ENCODE peak calls at places on chromosomes 1 and 21, in nine cellular contexts. One of them, this sample, is unnamed.

GRCh38 chr1:200253774-200254495 is 155.9 kb downstream of the ZNF281 start:
- DNase-seq in stimulated activated CD4-positive, alpha-beta T cell treated with anti-CD3 and anti-CD28 coated beads, TNF-alpha, amount 100 ng/mL, for 4 hours: no peak
- DNase-seq in GM03348: no peak
- DNase-seq in colonic mucosa: no peak
- DNase-seq in GM23248: no peak
- DNase-seq in CD4-positive, alpha-beta T cell: no peak
- DNase-seq in astrocyte of the spinal cord: no peak
- DNase-seq in activated CD8-positive, alpha-beta memory T cell treated with anti-CD3 and anti-CD28 coated beads, Interleukin-2, amount 50 U/mL, for 48 hours: no peak
- DNase-seq in CD4-positive, alpha-beta memory T cell: no peak
- DNase-seq in this sample: no peak

GRCh38 chr1:223780318-223780717 is 65.4 kb downstream of the TP53BP2 start:
- DNase-seq in CD4-positive, alpha-beta T cell: no peak
- DNase-seq in CD4-positive, alpha-beta memory T cell: no peak
- DNase-seq in stimulated activated CD4-positive, alpha-beta T cell treated with anti-CD3 and anti-CD28 coated beads, TNF-alpha, amount 100 ng/mL, for 4 hours: no peak
- DNase-seq in GM23248: no peak
- DNase-seq in GM03348: no peak
- DNase-seq in astrocyte of the spinal cord: no peak
- DNase-seq in colonic mucosa: peak
- DNase-seq in activated CD8-positive, alpha-beta memory T cell treated with anti-CD3 and anti-CD28 coated beads, Interleukin-2, amount 50 U/mL, for 48 hours: no peak
- DNase-seq in this sample: no peak

GRCh38 chr1:205766570-205766969 is 8.7 kb downstream of the RAB29 start:
- DNase-seq in astrocyte of the spinal cord: no peak
- DNase-seq in colonic mucosa: no peak
- DNase-seq in stimulated activated CD4-positive, alpha-beta T cell treated with anti-CD3 and anti-CD28 coated beads, TNF-alpha, amount 100 ng/mL, for 4 hours: no peak
- DNase-seq in GM03348: no peak
- DNase-seq in CD4-positive, alpha-beta memory T cell: no peak
- DNase-seq in CD4-positive, alpha-beta T cell: no peak
- DNase-seq in GM23248: no peak
- DNase-seq in activated CD8-positive, alpha-beta memory T cell treated with anti-CD3 and anti-CD28 coated beads, Interleukin-2, amount 50 U/mL, for 48 hours: no peak
- DNase-seq in this sample: no peak

GRCh38 chr1:198575715-198576641 is 35.5 kb upstream of the ATP6V1G3 start:
- DNase-seq in stimulated activated CD4-positive, alpha-beta T cell treated with anti-CD3 and anti-CD28 coated beads, TNF-alpha, amount 100 ng/mL, for 4 hours: no peak
- DNase-seq in colonic mucosa: no peak
- DNase-seq in GM23248: peak
- DNase-seq in CD4-positive, alpha-beta T cell: no peak
- DNase-seq in activated CD8-positive, alpha-beta memory T cell treated with anti-CD3 and anti-CD28 coated beads, Interleukin-2, amount 50 U/mL, for 48 hours: no peak
- DNase-seq in GM03348: no peak
- DNase-seq in astrocyte of the spinal cord: peak
- DNase-seq in CD4-positive, alpha-beta memory T cell: no peak
- DNase-seq in this sample: no peak

GRCh38 chr1:110783292-110783918 is 89.5 kb upstream of the CD53 start:
- DNase-seq in astrocyte of the spinal cord: peak
- DNase-seq in GM23248: peak
- DNase-seq in CD4-positive, alpha-beta memory T cell: peak
- DNase-seq in CD4-positive, alpha-beta T cell: peak
- DNase-seq in GM03348: peak
- DNase-seq in activated CD8-positive, alpha-beta memory T cell treated with anti-CD3 and anti-CD28 coated beads, Interleukin-2, amount 50 U/mL, for 48 hours: peak
- DNase-seq in stimulated activated CD4-positive, alpha-beta T cell treated with anti-CD3 and anti-CD28 coated beads, TNF-alpha, amount 100 ng/mL, for 4 hours: no peak
- DNase-seq in colonic mucosa: peak
- DNase-seq in this sample: peak

GRCh38 chr1:154943649-154944421 is 7.3 kb upstream of the PMVK start:
- DNase-seq in activated CD8-positive, alpha-beta memory T cell treated with anti-CD3 and anti-CD28 coated beads, Interleukin-2, amount 50 U/mL, for 48 hours: no peak
- DNase-seq in CD4-positive, alpha-beta memory T cell: no peak
- DNase-seq in astrocyte of the spinal cord: peak
- DNase-seq in GM03348: peak
- DNase-seq in GM23248: peak
- DNase-seq in CD4-positive, alpha-beta T cell: peak
- DNase-seq in stimulated activated CD4-positive, alpha-beta T cell treated with anti-CD3 and anti-CD28 coated beads, TNF-alpha, amount 100 ng/mL, for 4 hours: no peak
- DNase-seq in colonic mucosa: peak
- DNase-seq in this sample: peak

GRCh38 chr1:168786476-168787330 is 57.7 kb upstream of the DPT start:
- DNase-seq in CD4-positive, alpha-beta T cell: no peak
- DNase-seq in colonic mucosa: no peak
- DNase-seq in GM03348: no peak
- DNase-seq in activated CD8-positive, alpha-beta memory T cell treated with anti-CD3 and anti-CD28 coated beads, Interleukin-2, amount 50 U/mL, for 48 hours: no peak
- DNase-seq in GM23248: no peak
- DNase-seq in stimulated activated CD4-positive, alpha-beta T cell treated with anti-CD3 and anti-CD28 coated beads, TNF-alpha, amount 100 ng/mL, for 4 hours: no peak
- DNase-seq in astrocyte of the spinal cord: peak
- DNase-seq in CD4-positive, alpha-beta memory T cell: no peak
- DNase-seq in this sample: no peak

GRCh38 chr1:78469561-78469960 is 21.2 kb upstream of the PTGFR start:
- DNase-seq in stimulated activated CD4-positive, alpha-beta T cell treated with anti-CD3 and anti-CD28 coated beads, TNF-alpha, amount 100 ng/mL, for 4 hours: no peak
- DNase-seq in GM03348: no peak
- DNase-seq in GM23248: no peak
- DNase-seq in activated CD8-positive, alpha-beta memory T cell treated with anti-CD3 and anti-CD28 coated beads, Interleukin-2, amount 50 U/mL, for 48 hours: no peak
- DNase-seq in colonic mucosa: no peak
- DNase-seq in CD4-positive, alpha-beta T cell: no peak
- DNase-seq in CD4-positive, alpha-beta memory T cell: no peak
- DNase-seq in astrocyte of the spinal cord: no peak
- DNase-seq in this sample: no peak

GRCh38 chr1:234484991-234485739 is 6.2 kb upstream of the TARBP1 start:
- DNase-seq in CD4-positive, alpha-beta T cell: no peak
- DNase-seq in GM03348: no peak
- DNase-seq in activated CD8-positive, alpha-beta memory T cell treated with anti-CD3 and anti-CD28 coated beads, Interleukin-2, amount 50 U/mL, for 48 hours: no peak
- DNase-seq in stimulated activated CD4-positive, alpha-beta T cell treated with anti-CD3 and anti-CD28 coated beads, TNF-alpha, amount 100 ng/mL, for 4 hours: no peak
- DNase-seq in colonic mucosa: no peak
- DNase-seq in astrocyte of the spinal cord: no peak
- DNase-seq in GM23248: no peak
- DNase-seq in CD4-positive, alpha-beta memory T cell: no peak
- DNase-seq in this sample: no peak

GRCh38 chr1:3819626-3820245 is 23.4 kb upstream of the LRRC47 start:
- DNase-seq in GM03348: no peak
- DNase-seq in CD4-positive, alpha-beta T cell: no peak
- DNase-seq in astrocyte of the spinal cord: no peak
- DNase-seq in stimulated activated CD4-positive, alpha-beta T cell treated with anti-CD3 and anti-CD28 coated beads, TNF-alpha, amount 100 ng/mL, for 4 hours: no peak
- DNase-seq in colonic mucosa: no peak
- DNase-seq in CD4-positive, alpha-beta memory T cell: no peak
- DNase-seq in GM23248: no peak
- DNase-seq in activated CD8-positive, alpha-beta memory T cell treated with anti-CD3 and anti-CD28 coated beads, Interleukin-2, amount 50 U/mL, for 48 hours: no peak
- DNase-seq in this sample: no peak

GRCh38 chr1:242187171-242187570 is 188.3 kb upstream of the MAP1LC3C start:
- DNase-seq in activated CD8-positive, alpha-beta memory T cell treated with anti-CD3 and anti-CD28 coated beads, Interleukin-2, amount 50 U/mL, for 48 hours: no peak
- DNase-seq in GM03348: no peak
- DNase-seq in colonic mucosa: no peak
- DNase-seq in CD4-positive, alpha-beta T cell: no peak
- DNase-seq in astrocyte of the spinal cord: no peak
- DNase-seq in GM23248: no peak
- DNase-seq in CD4-positive, alpha-beta memory T cell: no peak
- DNase-seq in stimulated activated CD4-positive, alpha-beta T cell treated with anti-CD3 and anti-CD28 coated beads, TNF-alpha, amount 100 ng/mL, for 4 hours: no peak
- DNase-seq in this sample: no peak

GRCh38 chr21:43658769-43659135 is 536 bp downstream of the HSF2BP start:
- DNase-seq in activated CD8-positive, alpha-beta memory T cell treated with anti-CD3 and anti-CD28 coated beads, Interleukin-2, amount 50 U/mL, for 48 hours: no peak
- DNase-seq in astrocyte of the spinal cord: no peak
- DNase-seq in GM23248: no peak
- DNase-seq in CD4-positive, alpha-beta T cell: no peak
- DNase-seq in stimulated activated CD4-positive, alpha-beta T cell treated with anti-CD3 and anti-CD28 coated beads, TNF-alpha, amount 100 ng/mL, for 4 hours: no peak
- DNase-seq in CD4-positive, alpha-beta memory T cell: no peak
- DNase-seq in colonic mucosa: peak
- DNase-seq in GM03348: no peak
- DNase-seq in this sample: no peak

GRCh38 chr1:44926311-44926781 is 60.0 kb downstream of the EIF2B3 start:
- DNase-seq in CD4-positive, alpha-beta T cell: no peak
- DNase-seq in colonic mucosa: no peak
- DNase-seq in CD4-positive, alpha-beta memory T cell: no peak
- DNase-seq in GM23248: peak
- DNase-seq in activated CD8-positive, alpha-beta memory T cell treated with anti-CD3 and anti-CD28 coated beads, Interleukin-2, amount 50 U/mL, for 48 hours: no peak
- DNase-seq in astrocyte of the spinal cord: peak
- DNase-seq in GM03348: peak
- DNase-seq in stimulated activated CD4-positive, alpha-beta T cell treated with anti-CD3 and anti-CD28 coated beads, TNF-alpha, amount 100 ng/mL, for 4 hours: no peak
- DNase-seq in this sample: no peak

GRCh38 chr1:147749792-147750191 is 10.6 kb downstream of the GJA5 start:
- DNase-seq in CD4-positive, alpha-beta memory T cell: no peak
- DNase-seq in GM23248: no peak
- DNase-seq in activated CD8-positive, alpha-beta memory T cell treated with anti-CD3 and anti-CD28 coated beads, Interleukin-2, amount 50 U/mL, for 48 hours: no peak
- DNase-seq in stimulated activated CD4-positive, alpha-beta T cell treated with anti-CD3 and anti-CD28 coated beads, TNF-alpha, amount 100 ng/mL, for 4 hours: no peak
- DNase-seq in astrocyte of the spinal cord: no peak
- DNase-seq in GM03348: no peak
- DNase-seq in CD4-positive, alpha-beta T cell: no peak
- DNase-seq in colonic mucosa: no peak
- DNase-seq in this sample: no peak

GRCh38 chr1:233759665-233760064 is 144.8 kb upstream of the SLC35F3 start:
- DNase-seq in GM23248: no peak
- DNase-seq in astrocyte of the spinal cord: no peak
- DNase-seq in colonic mucosa: no peak
- DNase-seq in CD4-positive, alpha-beta T cell: no peak
- DNase-seq in activated CD8-positive, alpha-beta memory T cell treated with anti-CD3 and anti-CD28 coated beads, Interleukin-2, amount 50 U/mL, for 48 hours: no peak
- DNase-seq in GM03348: no peak
- DNase-seq in stimulated activated CD4-positive, alpha-beta T cell treated with anti-CD3 and anti-CD28 coated beads, TNF-alpha, amount 100 ng/mL, for 4 hours: no peak
- DNase-seq in CD4-positive, alpha-beta memory T cell: no peak
- DNase-seq in this sample: no peak

GRCh38 chr1:204445860-204446412 is 34.3 kb upstream of the PPP1R15B start:
- DNase-seq in GM23248: peak
- DNase-seq in CD4-positive, alpha-beta T cell: peak
- DNase-seq in colonic mucosa: peak
- DNase-seq in activated CD8-positive, alpha-beta memory T cell treated with anti-CD3 and anti-CD28 coated beads, Interleukin-2, amount 50 U/mL, for 48 hours: peak
- DNase-seq in stimulated activated CD4-positive, alpha-beta T cell treated with anti-CD3 and anti-CD28 coated beads, TNF-alpha, amount 100 ng/mL, for 4 hours: no peak
- DNase-seq in CD4-positive, alpha-beta memory T cell: peak
- DNase-seq in GM03348: peak
- DNase-seq in astrocyte of the spinal cord: no peak
- DNase-seq in this sample: peak

GRCh38 chr1:225460737-225461532 is 33.1 kb upstream of the LBR start:
- DNase-seq in CD4-positive, alpha-beta memory T cell: peak
- DNase-seq in activated CD8-positive, alpha-beta memory T cell treated with anti-CD3 and anti-CD28 coated beads, Interleukin-2, amount 50 U/mL, for 48 hours: no peak
- DNase-seq in CD4-positive, alpha-beta T cell: peak
- DNase-seq in astrocyte of the spinal cord: no peak
- DNase-seq in stimulated activated CD4-positive, alpha-beta T cell treated with anti-CD3 and anti-CD28 coated beads, TNF-alpha, amount 100 ng/mL, for 4 hours: no peak
- DNase-seq in GM23248: peak
- DNase-seq in colonic mucosa: no peak
- DNase-seq in GM03348: no peak
- DNase-seq in this sample: peak

GRCh38 chr1:75233302-75233929 is 99.2 kb downstream of the LHX8 start:
- DNase-seq in activated CD8-positive, alpha-beta memory T cell treated with anti-CD3 and anti-CD28 coated beads, Interleukin-2, amount 50 U/mL, for 48 hours: no peak
- DNase-seq in colonic mucosa: no peak
- DNase-seq in GM23248: peak
- DNase-seq in CD4-positive, alpha-beta T cell: no peak
- DNase-seq in astrocyte of the spinal cord: peak
- DNase-seq in stimulated activated CD4-positive, alpha-beta T cell treated with anti-CD3 and anti-CD28 coated beads, TNF-alpha, amount 100 ng/mL, for 4 hours: no peak
- DNase-seq in GM03348: peak
- DNase-seq in CD4-positive, alpha-beta memory T cell: no peak
- DNase-seq in this sample: no peak

GRCh38 chr21:45496968-45497845 is 45.0 kb downstream of the SLC19A1 start:
- DNase-seq in stimulated activated CD4-positive, alpha-beta T cell treated with anti-CD3 and anti-CD28 coated beads, TNF-alpha, amount 100 ng/mL, for 4 hours: no peak
- DNase-seq in GM23248: no peak
- DNase-seq in CD4-positive, alpha-beta memory T cell: no peak
- DNase-seq in GM03348: no peak
- DNase-seq in CD4-positive, alpha-beta T cell: no peak
- DNase-seq in astrocyte of the spinal cord: no peak
- DNase-seq in colonic mucosa: no peak
- DNase-seq in activated CD8-positive, alpha-beta memory T cell treated with anti-CD3 and anti-CD28 coated beads, Interleukin-2, amount 50 U/mL, for 48 hours: no peak
- DNase-seq in this sample: no peak

GRCh38 chr1:158007949-158008386 is 14.5 kb downstream of the KIRREL1 start:
- DNase-seq in colonic mucosa: no peak
- DNase-seq in stimulated activated CD4-positive, alpha-beta T cell treated with anti-CD3 and anti-CD28 coated beads, TNF-alpha, amount 100 ng/mL, for 4 hours: no peak
- DNase-seq in GM03348: no peak
- DNase-seq in CD4-positive, alpha-beta T cell: no peak
- DNase-seq in CD4-positive, alpha-beta memory T cell: no peak
- DNase-seq in activated CD8-positive, alpha-beta memory T cell treated with anti-CD3 and anti-CD28 coated beads, Interleukin-2, amount 50 U/mL, for 48 hours: no peak
- DNase-seq in GM23248: no peak
- DNase-seq in astrocyte of the spinal cord: no peak
- DNase-seq in this sample: no peak

GRCh38 chr1:177256153-177256814 is 85.5 kb downstream of the BRINP2 start:
- DNase-seq in astrocyte of the spinal cord: peak
- DNase-seq in GM03348: peak
- DNase-seq in CD4-positive, alpha-beta memory T cell: no peak
- DNase-seq in CD4-positive, alpha-beta T cell: no peak
- DNase-seq in colonic mucosa: peak
- DNase-seq in GM23248: peak
- DNase-seq in activated CD8-positive, alpha-beta memory T cell treated with anti-CD3 and anti-CD28 coated beads, Interleukin-2, amount 50 U/mL, for 48 hours: peak
- DNase-seq in stimulated activated CD4-positive, alpha-beta T cell treated with anti-CD3 and anti-CD28 coated beads, TNF-alpha, amount 100 ng/mL, for 4 hours: no peak
- DNase-seq in this sample: no peak

GRCh38 chr1:152398812-152399698 is 15.0 kb downstream of the CRNN start:
- DNase-seq in CD4-positive, alpha-beta memory T cell: peak
- DNase-seq in stimulated activated CD4-positive, alpha-beta T cell treated with anti-CD3 and anti-CD28 coated beads, TNF-alpha, amount 100 ng/mL, for 4 hours: no peak
- DNase-seq in CD4-positive, alpha-beta T cell: peak
- DNase-seq in colonic mucosa: no peak
- DNase-seq in GM03348: no peak
- DNase-seq in activated CD8-positive, alpha-beta memory T cell treated with anti-CD3 and anti-CD28 coated beads, Interleukin-2, amount 50 U/mL, for 48 hours: no peak
- DNase-seq in GM23248: peak
- DNase-seq in astrocyte of the spinal cord: no peak
- DNase-seq in this sample: no peak

GRCh38 chr1:226452981-226453380 is 45.1 kb upstream of the PARP1 start:
- DNase-seq in astrocyte of the spinal cord: no peak
- DNase-seq in GM23248: no peak
- DNase-seq in activated CD8-positive, alpha-beta memory T cell treated with anti-CD3 and anti-CD28 coated beads, Interleukin-2, amount 50 U/mL, for 48 hours: no peak
- DNase-seq in CD4-positive, alpha-beta memory T cell: no peak
- DNase-seq in GM03348: no peak
- DNase-seq in stimulated activated CD4-positive, alpha-beta T cell treated with anti-CD3 and anti-CD28 coated beads, TNF-alpha, amount 100 ng/mL, for 4 hours: no peak
- DNase-seq in CD4-positive, alpha-beta T cell: no peak
- DNase-seq in colonic mucosa: no peak
- DNase-seq in this sample: no peak

GRCh38 chr1:30901798-30902652 is 6.5 kb downstream of the SDC3 start:
- DNase-seq in colonic mucosa: no peak
- DNase-seq in stimulated activated CD4-positive, alpha-beta T cell treated with anti-CD3 and anti-CD28 coated beads, TNF-alpha, amount 100 ng/mL, for 4 hours: no peak
- DNase-seq in CD4-positive, alpha-beta memory T cell: no peak
- DNase-seq in GM23248: no peak
- DNase-seq in CD4-positive, alpha-beta T cell: no peak
- DNase-seq in astrocyte of the spinal cord: no peak
- DNase-seq in GM03348: no peak
- DNase-seq in activated CD8-positive, alpha-beta memory T cell treated with anti-CD3 and anti-CD28 coated beads, Interleukin-2, amount 50 U/mL, for 48 hours: no peak
- DNase-seq in this sample: no peak

GRCh38 chr1:5877683-5878530 is 114.3 kb downstream of the NPHP4 start:
- DNase-seq in CD4-positive, alpha-beta memory T cell: no peak
- DNase-seq in astrocyte of the spinal cord: no peak
- DNase-seq in GM23248: no peak
- DNase-seq in colonic mucosa: no peak
- DNase-seq in GM03348: no peak
- DNase-seq in CD4-positive, alpha-beta T cell: no peak
- DNase-seq in activated CD8-positive, alpha-beta memory T cell treated with anti-CD3 and anti-CD28 coated beads, Interleukin-2, amount 50 U/mL, for 48 hours: no peak
- DNase-seq in stimulated activated CD4-positive, alpha-beta T cell treated with anti-CD3 and anti-CD28 coated beads, TNF-alpha, amount 100 ng/mL, for 4 hours: no peak
- DNase-seq in this sample: no peak

GRCh38 chr1:175191654-175192053 is 922 bp downstream of the KIAA0040 start:
- DNase-seq in stimulated activated CD4-positive, alpha-beta T cell treated with anti-CD3 and anti-CD28 coated beads, TNF-alpha, amount 100 ng/mL, for 4 hours: no peak
- DNase-seq in GM03348: peak
- DNase-seq in CD4-positive, alpha-beta memory T cell: peak
- DNase-seq in astrocyte of the spinal cord: no peak
- DNase-seq in activated CD8-positive, alpha-beta memory T cell treated with anti-CD3 and anti-CD28 coated beads, Interleukin-2, amount 50 U/mL, for 48 hours: no peak
- DNase-seq in colonic mucosa: peak
- DNase-seq in CD4-positive, alpha-beta T cell: no peak
- DNase-seq in GM23248: peak
- DNase-seq in this sample: no peak

GRCh38 chr1:56547977-56548376 is 31.4 kb downstream of the PLPP3 start:
- DNase-seq in colonic mucosa: peak
- DNase-seq in CD4-positive, alpha-beta T cell: no peak
- DNase-seq in GM23248: no peak
- DNase-seq in astrocyte of the spinal cord: no peak
- DNase-seq in CD4-positive, alpha-beta memory T cell: no peak
- DNase-seq in activated CD8-positive, alpha-beta memory T cell treated with anti-CD3 and anti-CD28 coated beads, Interleukin-2, amount 50 U/mL, for 48 hours: no peak
- DNase-seq in stimulated activated CD4-positive, alpha-beta T cell treated with anti-CD3 and anti-CD28 coated beads, TNF-alpha, amount 100 ng/mL, for 4 hours: no peak
- DNase-seq in GM03348: no peak
- DNase-seq in this sample: no peak

GRCh38 chr1:53902235-53902920 is 8.4 kb downstream of the DIO1 start:
- DNase-seq in stimulated activated CD4-positive, alpha-beta T cell treated with anti-CD3 and anti-CD28 coated beads, TNF-alpha, amount 100 ng/mL, for 4 hours: no peak
- DNase-seq in activated CD8-positive, alpha-beta memory T cell treated with anti-CD3 and anti-CD28 coated beads, Interleukin-2, amount 50 U/mL, for 48 hours: no peak
- DNase-seq in colonic mucosa: no peak
- DNase-seq in CD4-positive, alpha-beta T cell: no peak
- DNase-seq in astrocyte of the spinal cord: no peak
- DNase-seq in GM03348: no peak
- DNase-seq in CD4-positive, alpha-beta memory T cell: no peak
- DNase-seq in GM23248: no peak
- DNase-seq in this sample: no peak

GRCh38 chr1:82227696-82228095 is 427.0 kb downstream of the ADGRL2 start:
- DNase-seq in activated CD8-positive, alpha-beta memory T cell treated with anti-CD3 and anti-CD28 coated beads, Interleukin-2, amount 50 U/mL, for 48 hours: no peak
- DNase-seq in GM23248: peak
- DNase-seq in CD4-positive, alpha-beta T cell: no peak
- DNase-seq in GM03348: peak
- DNase-seq in CD4-positive, alpha-beta memory T cell: no peak
- DNase-seq in colonic mucosa: no peak
- DNase-seq in astrocyte of the spinal cord: peak
- DNase-seq in stimulated activated CD4-positive, alpha-beta T cell treated with anti-CD3 and anti-CD28 coated beads, TNF-alpha, amount 100 ng/mL, for 4 hours: no peak
- DNase-seq in this sample: no peak

GRCh38 chr21:20045197-20045596 is 953.0 kb upstream of the NCAM2 start:
- DNase-seq in GM03348: no peak
- DNase-seq in colonic mucosa: no peak
- DNase-seq in CD4-positive, alpha-beta T cell: no peak
- DNase-seq in astrocyte of the spinal cord: no peak
- DNase-seq in activated CD8-positive, alpha-beta memory T cell treated with anti-CD3 and anti-CD28 coated beads, Interleukin-2, amount 50 U/mL, for 48 hours: no peak
- DNase-seq in stimulated activated CD4-positive, alpha-beta T cell treated with anti-CD3 and anti-CD28 coated beads, TNF-alpha, amount 100 ng/mL, for 4 hours: no peak
- DNase-seq in GM23248: no peak
- DNase-seq in CD4-positive, alpha-beta memory T cell: no peak
- DNase-seq in this sample: no peak

GRCh38 chr1:214957330-214958137 is 125.0 kb upstream of the KCNK2 start:
- DNase-seq in CD4-positive, alpha-beta memory T cell: no peak
- DNase-seq in GM03348: peak
- DNase-seq in GM23248: peak
- DNase-seq in colonic mucosa: no peak
- DNase-seq in stimulated activated CD4-positive, alpha-beta T cell treated with anti-CD3 and anti-CD28 coated beads, TNF-alpha, amount 100 ng/mL, for 4 hours: no peak
- DNase-seq in CD4-positive, alpha-beta T cell: no peak
- DNase-seq in astrocyte of the spinal cord: peak
- DNase-seq in activated CD8-positive, alpha-beta memory T cell treated with anti-CD3 and anti-CD28 coated beads, Interleukin-2, amount 50 U/mL, for 48 hours: no peak
- DNase-seq in this sample: no peak

This sample was measured in Peyer's patch.